ENCODE peak calls at places on chromosomes 1 and 21, in nine cellular contexts. One of them, this sample, is unnamed.
A peak's percentile ranks its signal among the peaks of the same experiment; 100 is the strongest.

GRCh38 chr1:6614953-6615785 is 1.6 kb downstream of the PHF13 start:
- DNase-seq in fibroblast of lung: no peak
- DNase-seq in breast epithelium: no peak
- DNase-seq in heart left ventricle: no peak
- DNase-seq in hepatocyte: peak; percentile 46
- DNase-seq in keratinocyte: no peak
- DNase-seq in PC-3: no peak
- DNase-seq in bronchial epithelial cell: no peak
- DNase-seq in brain microvascular endothelial cell: no peak
- DNase-seq in this sample: no peak

GRCh38 chr1:57007472-57007871 is 41.7 kb upstream of the C8B start:
- DNase-seq in fibroblast of lung: no peak
- DNase-seq in breast epithelium: no peak
- DNase-seq in heart left ventricle: no peak
- DNase-seq in hepatocyte: no peak
- DNase-seq in keratinocyte: no peak
- DNase-seq in PC-3: no peak
- DNase-seq in bronchial epithelial cell: no peak
- DNase-seq in brain microvascular endothelial cell: no peak
- DNase-seq in this sample: no peak

GRCh38 chr1:44808063-44808937 is at the start of gene BTBD19:
- DNase-seq in fibroblast of lung: peak; percentile 95
- DNase-seq in breast epithelium: peak; percentile 67
- DNase-seq in heart left ventricle: peak; percentile 90
- DNase-seq in hepatocyte: peak; percentile 95
- DNase-seq in keratinocyte: no peak
- DNase-seq in PC-3: no peak
- DNase-seq in bronchial epithelial cell: no peak
- DNase-seq in brain microvascular endothelial cell: peak; percentile 88
- DNase-seq in this sample: no peak

GRCh38 chr1:204896023-204896422 is 25.4 kb downstream of the NFASC start:
- DNase-seq in fibroblast of lung: no peak
- DNase-seq in breast epithelium: no peak
- DNase-seq in heart left ventricle: no peak
- DNase-seq in hepatocyte: no peak
- DNase-seq in keratinocyte: no peak
- DNase-seq in PC-3: no peak
- DNase-seq in bronchial epithelial cell: no peak
- DNase-seq in brain microvascular endothelial cell: no peak
- DNase-seq in this sample: no peak

GRCh38 chr1:89259283-89259971 is 13.2 kb downstream of the GBP5 start:
- DNase-seq in fibroblast of lung: no peak
- DNase-seq in breast epithelium: no peak
- DNase-seq in heart left ventricle: no peak
- DNase-seq in hepatocyte: no peak
- DNase-seq in keratinocyte: no peak
- DNase-seq in PC-3: no peak
- DNase-seq in bronchial epithelial cell: no peak
- DNase-seq in brain microvascular endothelial cell: no peak
- DNase-seq in this sample: no peak

GRCh38 chr21:45975017-45975595 is 6.5 kb upstream of the COL6A1 start:
- DNase-seq in fibroblast of lung: no peak
- DNase-seq in breast epithelium: no peak
- DNase-seq in heart left ventricle: peak; percentile 76
- DNase-seq in hepatocyte: peak; percentile 74
- DNase-seq in keratinocyte: no peak
- DNase-seq in PC-3: peak; percentile 70
- DNase-seq in bronchial epithelial cell: no peak
- DNase-seq in brain microvascular endothelial cell: no peak
- DNase-seq in this sample: no peak

GRCh38 chr1:1033731-1034437 is 14.0 kb downstream of the AGRN start:
- DNase-seq in fibroblast of lung: no peak
- DNase-seq in breast epithelium: no peak
- DNase-seq in heart left ventricle: no peak
- DNase-seq in hepatocyte: no peak
- DNase-seq in keratinocyte: no peak
- DNase-seq in PC-3: no peak
- DNase-seq in bronchial epithelial cell: no peak
- DNase-seq in brain microvascular endothelial cell: no peak
- DNase-seq in this sample: no peak

GRCh38 chr1:17511188-17511587 is 28.3 kb upstream of the ARHGEF10L start:
- DNase-seq in fibroblast of lung: no peak
- DNase-seq in breast epithelium: no peak
- DNase-seq in heart left ventricle: no peak
- DNase-seq in hepatocyte: no peak
- DNase-seq in keratinocyte: no peak
- DNase-seq in PC-3: no peak
- DNase-seq in bronchial epithelial cell: no peak
- DNase-seq in brain microvascular endothelial cell: no peak
- DNase-seq in this sample: no peak

GRCh38 chr1:188652678-188653077 is 1823.9 kb downstream of the PLA2G4A start:
- DNase-seq in fibroblast of lung: peak; percentile 5
- DNase-seq in breast epithelium: no peak
- DNase-seq in heart left ventricle: no peak
- DNase-seq in hepatocyte: no peak
- DNase-seq in keratinocyte: no peak
- DNase-seq in PC-3: no peak
- DNase-seq in bronchial epithelial cell: no peak
- DNase-seq in brain microvascular endothelial cell: peak; percentile 73
- DNase-seq in this sample: peak; percentile 19

GRCh38 chr1:84853743-84854721 is 39.0 kb downstream of the LPAR3 start:
- DNase-seq in fibroblast of lung: peak; percentile 49
- DNase-seq in breast epithelium: no peak
- DNase-seq in heart left ventricle: no peak
- DNase-seq in hepatocyte: peak; percentile 66
- DNase-seq in keratinocyte: peak; percentile 76
- DNase-seq in PC-3: peak; percentile 97
- DNase-seq in bronchial epithelial cell: peak; percentile 100
- DNase-seq in brain microvascular endothelial cell: peak; percentile 93
- DNase-seq in this sample: peak; percentile 77
- H3K4me3 ChIP-seq in fibroblast of lung: no peak overlapping the region
- H3K4me3 ChIP-seq in breast epithelium: no peak overlapping the region
- H3K4me3 ChIP-seq in heart left ventricle: no peak overlapping the region
- H3K4me3 ChIP-seq in hepatocyte: no peak overlapping the region
- H3K4me3 ChIP-seq in keratinocyte: no peak overlapping the region
- H3K4me3 ChIP-seq in PC-3: no peak overlapping the region
- H3K4me3 ChIP-seq in bronchial epithelial cell: no peak overlapping the region
- H3K4me3 ChIP-seq in brain microvascular endothelial cell: no peak overlapping the region
- H3K4me3 ChIP-seq in this sample: no peak overlapping the region

GRCh38 chr1:3603156-3603555 is 8.2 kb downstream of the MEGF6 start:
- DNase-seq in fibroblast of lung: no peak
- DNase-seq in breast epithelium: no peak
- DNase-seq in heart left ventricle: no peak
- DNase-seq in hepatocyte: no peak
- DNase-seq in keratinocyte: no peak
- DNase-seq in PC-3: no peak
- DNase-seq in bronchial epithelial cell: no peak
- DNase-seq in brain microvascular endothelial cell: no peak
- DNase-seq in this sample: no peak
- TF ChIP-seq CTCF in fibroblast of lung: no peak
- TF ChIP-seq CTCF in breast epithelium: no peak
- TF ChIP-seq CTCF in heart left ventricle: no peak
- TF ChIP-seq CTCF in hepatocyte: no peak
- TF ChIP-seq CTCF in keratinocyte: no peak
- TF ChIP-seq CTCF in PC-3: no peak
- TF ChIP-seq CTCF in bronchial epithelial cell: no peak
- TF ChIP-seq CTCF in brain microvascular endothelial cell: no peak
- TF ChIP-seq CTCF in this sample: no peak

DNA sequence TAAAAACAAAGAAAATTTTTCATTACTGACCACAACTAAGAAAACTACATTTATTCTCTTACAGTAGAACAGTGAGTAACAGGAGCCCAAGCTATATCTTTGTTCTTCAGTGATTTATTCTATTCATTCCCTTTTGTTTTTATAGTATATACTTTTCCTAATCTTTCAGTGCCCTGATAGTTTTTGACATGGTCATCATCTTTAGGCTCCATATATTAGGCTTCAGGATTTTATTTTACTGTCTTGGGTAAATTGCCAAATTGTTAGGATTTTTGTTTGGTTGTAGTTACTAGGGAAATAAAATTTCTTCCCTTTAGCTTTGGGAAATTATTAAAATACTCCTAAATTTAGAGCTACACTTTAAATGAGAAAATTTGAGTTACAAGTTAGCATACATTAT is 10.3 kb downstream of the FBXO28 start:
- DNase-seq in fibroblast of lung: no peak
- DNase-seq in breast epithelium: no peak
- DNase-seq in heart left ventricle: no peak
- DNase-seq in hepatocyte: no peak
- DNase-seq in keratinocyte: no peak
- DNase-seq in PC-3: no peak
- DNase-seq in bronchial epithelial cell: no peak
- DNase-seq in brain microvascular endothelial cell: no peak
- DNase-seq in this sample: no peak
- H3K27me3 ChIP-seq in fibroblast of lung: no peaks in the 10 kb centered on the region
- H3K27me3 ChIP-seq in breast epithelium: no peaks in the 10 kb centered on the region
- H3K27me3 ChIP-seq in heart left ventricle: no peaks in the 10 kb centered on the region
- H3K27me3 ChIP-seq in hepatocyte: no peaks in the 10 kb centered on the region
- H3K27me3 ChIP-seq in keratinocyte: no peaks in the 10 kb centered on the region
- H3K27me3 ChIP-seq in PC-3: no peaks in the 10 kb centered on the region
- H3K27me3 ChIP-seq in bronchial epithelial cell: no peaks in the 10 kb centered on the region
- H3K27me3 ChIP-seq in brain microvascular endothelial cell: no peaks in the 10 kb centered on the region
- H3K27me3 ChIP-seq in this sample: no peaks in the 10 kb centered on the region

DNA sequence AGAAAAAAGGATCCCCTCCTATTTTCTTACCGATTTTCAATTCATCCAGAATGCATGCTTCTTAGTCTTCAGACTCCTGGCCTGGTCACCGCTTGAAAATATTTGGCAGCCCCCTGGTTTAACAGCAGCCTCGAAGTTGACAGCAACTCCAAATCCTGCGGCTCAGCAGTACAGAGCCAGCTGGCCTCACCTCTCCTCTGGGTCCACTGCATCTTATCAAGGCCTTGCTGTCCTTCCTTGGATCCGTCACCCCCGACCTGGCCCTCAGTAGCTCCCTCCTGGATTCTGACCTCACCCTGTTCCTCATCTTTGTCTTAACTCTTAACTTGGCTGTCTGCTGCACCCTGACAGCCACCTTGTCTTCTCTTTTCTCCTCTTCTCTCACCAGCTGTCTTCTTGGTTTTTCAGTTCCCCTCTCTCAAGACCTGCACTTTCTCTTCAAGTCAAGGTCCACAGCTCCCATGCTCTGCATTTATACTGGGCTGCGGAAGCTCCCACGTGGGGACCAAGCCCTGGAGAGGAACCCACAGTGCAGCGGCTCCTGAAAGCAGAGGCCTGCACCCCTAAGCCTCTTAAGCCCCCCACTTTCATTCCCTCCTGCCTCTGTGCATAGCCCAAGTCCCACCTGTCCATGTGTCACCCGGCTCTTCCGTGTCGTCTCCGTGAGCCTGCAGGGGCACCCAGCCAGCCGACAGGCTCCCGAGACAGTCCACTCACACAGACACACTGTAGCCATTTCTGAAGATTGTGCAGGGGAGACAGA is 6.0 kb downstream of the MX2 start:
- DNase-seq in fibroblast of lung: no peak
- DNase-seq in breast epithelium: no peak
- DNase-seq in heart left ventricle: no peak
- DNase-seq in hepatocyte: no peak
- DNase-seq in keratinocyte: no peak
- DNase-seq in PC-3: no peak
- DNase-seq in bronchial epithelial cell: no peak
- DNase-seq in brain microvascular endothelial cell: no peak
- DNase-seq in this sample: no peak
- H3K4me3 ChIP-seq in fibroblast of lung: no peak overlapping the region
- H3K4me3 ChIP-seq in breast epithelium: no peak overlapping the region
- H3K4me3 ChIP-seq in heart left ventricle: no peak overlapping the region
- H3K4me3 ChIP-seq in hepatocyte: no peak overlapping the region
- H3K4me3 ChIP-seq in keratinocyte: no peak overlapping the region
- H3K4me3 ChIP-seq in PC-3: no peak overlapping the region
- H3K4me3 ChIP-seq in bronchial epithelial cell: no peak overlapping the region
- H3K4me3 ChIP-seq in brain microvascular endothelial cell: no peak overlapping the region
- H3K4me3 ChIP-seq in this sample: no peak overlapping the region

This sample was measured in kidney epithelial cell.